ENCODE peak calls at places on chromosomes 7 and 10, in four cellular contexts. Q, C, L and P are unnamed samples.

GRCh38 chr7:70456729-70457128 is 675.2 kb upstream of the GALNT17 start:
- DNase-seq in Q (no peak), C (no peak), L (no peak), P (no peak)

GRCh38 chr7:17132726-17133125 is 165.7 kb upstream of the AHR start:
- DNase-seq in Q (no peak), C (no peak), L (no peak), P (no peak)

GRCh38 chr7:134141868-134142264 is 14.7 kb downstream of the LRGUK start:
- DNase-seq in Q (no peak), C (no peak), L (no peak), P (no peak)

GRCh38 chr7:7786595-7786994 is 68.2 kb upstream of the RPA3 start:
- DNase-seq in Q (no peak), C (no peak), L (no peak), P (no peak)

GRCh38 chr10:95201736-95202135 is 7.7 kb downstream of the ACSM6 start:
- DNase-seq in Q (no peak), C (no peak), L (peak), P (peak)

GRCh38 chr10:75969031-75969430 is 537.6 kb downstream of the LRMDA start:
- DNase-seq in Q (no peak), C (no peak), L (no peak), P (no peak)

GRCh38 chr10:27865221-27865635 is 119.6 kb upstream of the MKX start:
- DNase-seq in Q (no peak), C (no peak), L (peak), P (peak)

GRCh38 chr10:47438857-47439474 is 44.9 kb downstream of the ANXA8 start:
- DNase-seq in Q (peak), C (no peak), L (peak), P (peak)

GRCh38 chr10:67621834-67622233 is 74.2 kb downstream of the CTNNA3 start:
- DNase-seq in Q (no peak), C (no peak), L (no peak), P (no peak)

GRCh38 chr7:128135275-128136214 is 104.3 kb upstream of the LRRC4 start:
- DNase-seq in Q (peak), C (peak), L (peak), P (no peak)